ENCODE peak calls at places on chromosomes 4 and X, in ten cellular contexts. R is Karpas-422, V is SK-N-SH, U is GM23338, T is PC-3, A is HCT116, M is hepatocyte, C is GM23248, N is PC-9, Z is MM.1S. X is an unnamed sample. For H3K9me2, the result is how much of the 10 kb centered on the place peaks cover.

GRCh38 chr4:47367761-47368160 is 95.7 kb downstream of the COMMD8 start:
- DNase-seq in R (no peak), V (no peak), U (no peak), T (no peak), A (no peak), M (no peak), C (no peak), N (no peak), Z (no peak), X (no peak)

GRCh38 chrX:52346462-52347165 is 22.2 kb upstream of the XAGE2 start:
- DNase-seq in R (no peak), V (no peak), U (no peak), T (peak), A (peak), M (no peak), C (peak), N (no peak), Z (no peak), X (no peak)

GRCh38 chr4:138310991-138311390 is 68.8 kb upstream of the SLC7A11 start:
- DNase-seq in R (no peak), V (no peak), U (no peak), T (no peak), A (no peak), M (no peak), C (peak), N (peak), Z (no peak), X (no peak)

GRCh38 chrX:25158635-25159034 is 142.9 kb upstream of the ARX start:
- DNase-seq in R (no peak), V (no peak), U (no peak), T (no peak), A (no peak), M (no peak), C (peak), N (no peak), Z (peak), X (no peak)

GRCh38 chrX:85107407-85107806 is 103.7 kb downstream of the APOOL start:
- DNase-seq in R (no peak), V (no peak), U (no peak), T (no peak), A (no peak), M (no peak), C (peak), N (no peak), Z (no peak), X (no peak)

GRCh38 chr4:123701046-123701445 is 304.5 kb downstream of the SPRY1 start:
- DNase-seq in R (no peak), V (no peak), U (no peak), T (no peak), A (no peak), M (no peak), C (peak), N (no peak), Z (no peak), X (no peak)

GRCh38 chr4:98662619-98663225 is 4.3 kb upstream of the TSPAN5 start:
- DNase-seq in R (no peak), V (no peak), U (peak), T (peak), A (no peak), M (no peak), C (no peak), N (no peak), Z (peak), X (no peak)

GRCh38 chr4:47413515-47413914 is 50.0 kb downstream of the COMMD8 start:
- DNase-seq in R (no peak), V (no peak), U (no peak), T (no peak), A (no peak), M (no peak), C (no peak), N (no peak), Z (no peak), X (peak)

GRCh38 chrX:142089193-142089592 is 115.9 kb downstream of the MAGEC2 start:
- DNase-seq in R (no peak), V (peak), U (peak), T (peak), A (no peak), M (peak), C (peak), N (no peak), Z (peak), X (no peak)

GRCh38 chr4:87079967-87080366 is 140.5 kb downstream of the KLHL8 start:
- DNase-seq in R (no peak), V (no peak), U (no peak), T (no peak), A (no peak), M (no peak), C (no peak), N (no peak), Z (no peak), X (no peak)

GRCh38 chr4:15717647-15718416 is 15.0 kb downstream of the BST1 start:
- DNase-seq in R (no peak), V (no peak), U (no peak), T (no peak), A (no peak), M (no peak), C (peak), N (no peak), Z (no peak), X (no peak)

GRCh38 chr4:74503580-74503979 is 58.6 kb downstream of the AREG start:
- DNase-seq in R (no peak), V (no peak), U (no peak), T (peak), A (no peak), M (no peak), C (peak), N (no peak), Z (no peak), X (no peak)

GRCh38 chrX:24846551-24847170 is 152.9 kb downstream of the POLA1 start:
- DNase-seq in R (no peak), V (no peak), U (no peak), T (no peak), A (no peak), M (no peak), C (peak), N (no peak), Z (no peak), X (no peak)

GRCh38 chr4:185534534-185534849 is 815 bp downstream of the PDLIM3 start:
- DNase-seq in R (no peak), V (no peak), U (no peak), T (no peak), A (no peak), M (no peak), C (no peak), N (no peak), Z (no peak), X (no peak)

GRCh38 chr4:76883147-76883546 is 14.8 kb downstream of the SOWAHB start:
- DNase-seq in R (no peak), V (no peak), U (no peak), T (no peak), A (no peak), M (no peak), C (no peak), N (no peak), Z (no peak), X (no peak)

GRCh38 chr4:77158487-77158861 is 1.5 kb downstream of the CCNG2 start:
- DNase-seq in R (no peak), V (no peak), U (no peak), T (peak), A (no peak), M (no peak), C (peak), N (no peak), Z (no peak), X (no peak)

GRCh38 chr4:127601029-127601428 is 31.7 kb upstream of the INTU start:
- DNase-seq in R (peak), V (no peak), U (no peak), T (peak), A (no peak), M (no peak), C (peak), N (no peak), Z (no peak), X (no peak)

GRCh38 chrX:155874571-155875244 is 6.4 kb upstream of the VAMP7 start:
- DNase-seq in R (no peak), V (peak), U (peak), T (no peak), A (no peak), M (no peak), C (no peak), N (no peak), Z (no peak), X (no peak)

GRCh38 chr4:126939401-126939800 is 693.4 kb upstream of the INTU start:
- DNase-seq in R (no peak), V (no peak), U (no peak), T (peak), A (no peak), M (no peak), C (peak), N (no peak), Z (no peak), X (no peak)

GRCh38 chr4:81652069-81652478 is 180.4 kb upstream of the RASGEF1B start:
- DNase-seq in R (no peak), V (no peak), U (no peak), T (no peak), A (no peak), M (no peak), C (no peak), N (no peak), Z (no peak), X (no peak)

GRCh38 chr4:157072002-157072401 is 3.9 kb upstream of the GLRB start:
- DNase-seq in R (no peak), V (no peak), U (no peak), T (peak), A (no peak), M (no peak), C (peak), N (no peak), Z (no peak), X (no peak)

GRCh38 chrX:47175588-47175980 is 18.0 kb upstream of the UBA1 start:
- DNase-seq in R (no peak), V (peak), U (no peak), T (no peak), A (no peak), M (no peak), C (no peak), N (no peak), Z (no peak), X (no peak)

GRCh38 chr4:169658970-169659735 is 38.8 kb downstream of the CLCN3 start:
- DNase-seq in R (peak), V (no peak), U (no peak), T (peak), A (no peak), M (no peak), C (peak), N (no peak), Z (no peak), X (no peak)

GRCh38 chr4:60133414-60133813 is 1066.7 kb upstream of the ADGRL3 start:
- DNase-seq in R (no peak), V (no peak), U (no peak), T (peak), A (no peak), M (no peak), C (no peak), N (no peak), Z (no peak), X (no peak)

GRCh38 chr4:108097990-108098553 is 70.7 kb downstream of the LEF1 start:
- DNase-seq in R (no peak), V (no peak), U (no peak), T (no peak), A (no peak), M (no peak), C (no peak), N (no peak), Z (no peak), X (no peak)

GRCh38 chrX:4560192-4560591 is 846.7 kb upstream of the PRKX start:
- DNase-seq in R (no peak), V (no peak), U (no peak), T (peak), A (no peak), M (no peak), C (no peak), N (no peak), Z (no peak), X (no peak)

GRCh38 chr4:114265342-114265741 is 285.9 kb upstream of the ARSJ start:
- DNase-seq in R (no peak), V (no peak), U (no peak), T (no peak), A (no peak), M (no peak), C (no peak), N (no peak), Z (no peak), X (no peak)

GRCh38 chrX:10932842-10933440 is 178.2 kb upstream of the HCCS start:
- DNase-seq in R (no peak), V (peak), U (no peak), T (peak), A (no peak), M (no peak), C (peak), N (no peak), Z (no peak), X (no peak)

GRCh38 chr4:110062166-110062565 is 136.2 kb downstream of the ELOVL6 start:
- DNase-seq in R (no peak), V (no peak), U (no peak), T (no peak), A (no peak), M (no peak), C (no peak), N (no peak), Z (no peak), X (no peak)

GRCh38 chr4:180567080-180567479 is 1676.1 kb upstream of the TENM3 start:
- DNase-seq in R (no peak), V (no peak), U (no peak), T (no peak), A (no peak), M (no peak), C (no peak), N (no peak), Z (no peak), X (no peak)

GRCh38 chrX:5907202-5907601 is 321.5 kb downstream of the NLGN4X start:
- DNase-seq in R (no peak), V (no peak), U (peak), T (no peak), A (no peak), M (no peak), C (no peak), N (no peak), Z (no peak), X (no peak)

GRCh38 chrX:19840899-19841648 is 46.3 kb downstream of the SH3KBP1 start:
- DNase-seq in R (peak), V (no peak), U (peak), T (no peak), A (no peak), M (no peak), C (no peak), N (no peak), Z (peak), X (peak)

GRCh38 chrX:74931214-74931613 is 6.0 kb upstream of the NEXMIF start:
- DNase-seq in R (no peak), V (no peak), U (peak), T (no peak), A (no peak), M (peak), C (no peak), N (no peak), Z (no peak), X (no peak)

GRCh38 chrX:108701633-108702032 is 34.7 kb downstream of the IRS4 start:
- DNase-seq in R (no peak), V (no peak), U (no peak), T (no peak), A (no peak), M (no peak), C (no peak), N (no peak), Z (no peak), X (no peak)

GRCh38 chrX:51837451-51837850 is 56.0 kb upstream of the MAGED1 start:
- DNase-seq in R (no peak), V (no peak), U (no peak), T (no peak), A (no peak), M (no peak), C (no peak), N (no peak), Z (no peak), X (no peak)

GRCh38 chr4:158667651-158668198 is 4.0 kb downstream of the C4orf46 start:
- DNase-seq in R (peak), V (peak), U (peak), T (peak), A (no peak), M (peak), C (peak), N (peak), Z (no peak), X (peak)

GRCh38 chrX:118975831-118976598 is 1.6 kb downstream of the LONRF3 start:
- DNase-seq in R (no peak), V (peak), U (peak), T (peak), A (no peak), M (peak), C (peak), N (peak), Z (no peak), X (no peak)
- H3K4me3 ChIP-seq in R (peak), V (peak), U (peak), T (peak), A (peak), M (peak), C (peak), N (peak), Z (peak), X (peak)

DNA sequence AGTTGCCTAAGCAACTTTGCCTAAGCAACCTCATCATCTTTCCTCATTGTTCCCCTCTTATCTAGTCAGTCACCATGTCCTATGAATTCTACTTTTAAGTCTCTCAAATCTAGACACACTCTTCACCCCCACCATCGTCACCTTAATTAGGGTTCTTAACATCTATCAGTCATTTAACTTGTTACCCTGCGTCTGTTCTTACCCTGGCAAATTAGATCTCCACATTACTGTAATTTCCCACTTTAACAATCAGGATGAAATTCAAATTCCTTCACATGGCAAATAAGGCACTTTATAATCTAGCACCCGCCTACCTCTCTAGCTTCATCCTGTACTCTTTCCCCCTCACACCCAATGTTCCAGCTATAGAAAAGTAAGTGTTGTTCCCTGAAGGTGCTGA is 221.2 kb downstream of the GRIA3 start:
- DNase-seq in R (no peak), V (no peak), U (no peak), T (no peak), A (no peak), M (no peak), C (no peak), N (no peak), Z (no peak), X (no peak)
- H3K9me2 ChIP-seq in R (under half), V (under half), U (under half), T (under half), A (under half), M (under half), C (under half), N (under half), Z (under half), X (under half)

GRCh38 chrX:42695800-42696358 is 82.1 kb downstream of the PPP1R2C start:
- DNase-seq in R (no peak), V (no peak), U (no peak), T (no peak), A (no peak), M (no peak), C (no peak), N (no peak), Z (no peak), X (no peak)

GRCh38 chrX:42696551-42697129 is 81.3 kb downstream of the PPP1R2C start:
- DNase-seq in R (no peak), V (no peak), U (no peak), T (no peak), A (no peak), M (no peak), C (no peak), N (no peak), Z (no peak), X (peak)

GRCh38 chrX:42694260-42694815 is 83.6 kb downstream of the PPP1R2C start:
- DNase-seq in R (no peak), V (no peak), U (no peak), T (no peak), A (no peak), M (no peak), C (no peak), N (no peak), Z (no peak), X (no peak)

GRCh38 chrX:42697544-42697943 is 80.4 kb downstream of the PPP1R2C start:
- DNase-seq in R (no peak), V (no peak), U (no peak), T (no peak), A (no peak), M (peak), C (no peak), N (no peak), Z (no peak), X (no peak)
- H2AFZ ChIP-seq in R (no peak), V (no peak), U (no peak), T (no peak), A (no peak), M (no peak), C (no peak), N (no peak), Z (no peak), X (no peak)

GRCh38 chr4:121876976-121877773 is 6.9 kb upstream of the BBS7 start:
- DNase-seq in R (no peak), V (no peak), U (no peak), T (no peak), A (no peak), M (no peak), C (no peak), N (no peak), Z (no peak), X (no peak)
- H3K4me3 ChIP-seq in R (no peak), V (no peak), U (no peak), T (no peak), A (no peak), M (no peak), C (no peak), N (no peak), Z (no peak), X (no peak)

DNA sequence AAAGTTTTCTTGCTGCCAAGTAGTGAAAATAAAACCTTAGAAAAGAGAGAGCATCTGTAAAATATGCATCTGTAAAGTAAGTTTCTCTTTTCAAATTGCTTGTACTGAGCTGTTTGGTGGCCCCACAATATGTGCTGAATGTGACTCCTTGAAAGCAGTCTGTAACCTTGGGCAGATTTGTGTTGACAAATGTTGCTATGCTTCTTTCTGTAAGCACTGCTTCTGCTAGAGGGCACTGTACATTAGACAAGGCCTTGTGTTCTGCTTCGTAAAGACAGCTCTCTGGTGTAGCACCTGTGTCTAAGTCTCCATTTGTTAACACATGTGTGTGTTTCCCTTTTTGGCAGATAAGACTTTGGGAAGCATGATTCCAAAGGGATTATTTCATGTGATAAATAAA is 56.6 kb upstream of the NRK start:
- DNase-seq in R (no peak), V (no peak), U (peak), T (peak), A (no peak), M (peak), C (no peak), N (no peak), Z (no peak), X (no peak)
- H3K9me2 ChIP-seq in R (under half), V (under half), U (under half), T (under half), A (under half), M (under half), C (under half), N (under half), Z (under half), X (under half)

DNA sequence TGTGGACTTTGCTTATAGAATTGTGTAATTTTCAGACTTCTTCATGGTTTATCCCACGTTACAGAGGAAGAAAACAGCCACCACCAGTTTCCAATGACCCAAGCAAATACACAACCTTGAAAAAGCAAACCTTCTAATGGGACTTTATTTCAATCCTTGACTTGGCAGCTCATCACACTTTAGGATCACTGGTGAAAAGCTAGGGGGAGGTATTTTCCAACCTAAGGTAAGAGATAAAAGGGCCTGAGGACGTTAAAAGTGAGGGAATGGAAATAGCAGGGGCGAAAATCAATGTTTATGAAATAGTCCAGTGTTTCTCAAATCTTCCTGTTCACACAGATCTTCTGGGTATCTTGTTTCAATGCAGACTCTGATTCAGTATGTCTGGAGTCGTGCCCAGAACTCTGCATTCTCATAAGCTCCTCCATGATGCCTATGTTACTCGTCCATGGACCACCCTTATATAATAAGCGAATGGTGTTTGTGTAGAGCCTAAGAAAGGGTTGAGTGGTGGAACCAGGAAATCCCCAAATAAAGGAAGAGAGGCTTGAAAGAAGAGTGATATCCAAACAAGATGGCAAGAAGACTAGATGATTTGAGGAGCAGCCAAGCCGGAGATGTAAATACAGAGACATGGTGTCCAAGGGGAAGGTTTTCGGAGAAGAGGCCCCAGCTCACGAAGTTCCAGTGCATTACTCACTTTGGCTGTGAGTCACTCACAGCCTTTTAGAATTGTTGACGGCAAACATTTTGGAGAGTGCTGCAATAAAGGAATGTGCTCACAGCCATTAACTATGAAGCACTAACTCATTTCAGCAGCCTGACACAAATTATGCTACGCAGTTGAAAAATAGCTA is 215.6 kb upstream of the PPARGC1A start:
- DNase-seq in R (no peak), V (no peak), U (no peak), T (peak), A (no peak), M (peak), C (peak), N (no peak), Z (no peak), X (no peak)
- H2AFZ ChIP-seq in R (no peak), V (peak), U (no peak), T (no peak), A (no peak), M (no peak), C (peak), N (no peak), Z (no peak), X (no peak)